ENCODE peak calls at places on chromosomes 6 and 20, in five cellular contexts. One of them, this sample, is unnamed.

GRCh38 chr6:134352786-134353480 is 35.0 kb upstream of the SGK1 start:
- DNase-seq in endothelial cell of umbilical vein: no peak
- DNase-seq in suprapubic skin: no peak
- DNase-seq in lower leg skin: no peak
- DNase-seq in Peyer's patch: no peak
- DNase-seq in this sample: no peak

GRCh38 chr6:95593025-95593424 is 15.7 kb downstream of the MANEA start:
- DNase-seq in endothelial cell of umbilical vein: no peak
- DNase-seq in suprapubic skin: no peak
- DNase-seq in lower leg skin: no peak
- DNase-seq in Peyer's patch: no peak
- DNase-seq in this sample: no peak

GRCh38 chr6:137823826-137824501 is 43.1 kb upstream of the TNFAIP3 start:
- DNase-seq in endothelial cell of umbilical vein: no peak
- DNase-seq in suprapubic skin: peak
- DNase-seq in lower leg skin: peak
- DNase-seq in Peyer's patch: peak
- DNase-seq in this sample: peak

GRCh38 chr6:13360671-13361540 is 32.6 kb upstream of the TBC1D7 start:
- DNase-seq in endothelial cell of umbilical vein: no peak
- DNase-seq in suprapubic skin: no peak
- DNase-seq in lower leg skin: no peak
- DNase-seq in Peyer's patch: no peak
- DNase-seq in this sample: peak

GRCh38 chr20:19361801-19362200 is 149.4 kb downstream of the SLC24A3 start:
- DNase-seq in endothelial cell of umbilical vein: no peak
- DNase-seq in suprapubic skin: no peak
- DNase-seq in lower leg skin: no peak
- DNase-seq in Peyer's patch: no peak
- DNase-seq in this sample: no peak

GRCh38 chr6:4567141-4567540 is 209.1 kb upstream of the CDYL start:
- DNase-seq in endothelial cell of umbilical vein: no peak
- DNase-seq in suprapubic skin: no peak
- DNase-seq in lower leg skin: no peak
- DNase-seq in Peyer's patch: no peak
- DNase-seq in this sample: no peak

GRCh38 chr6:138030872-138031271 is 76.3 kb downstream of the PERP start:
- DNase-seq in endothelial cell of umbilical vein: no peak
- DNase-seq in suprapubic skin: no peak
- DNase-seq in lower leg skin: no peak
- DNase-seq in Peyer's patch: no peak
- DNase-seq in this sample: no peak

GRCh38 chr6:169070506-169071176 is 183.0 kb downstream of the THBS2 start:
- DNase-seq in endothelial cell of umbilical vein: no peak
- DNase-seq in suprapubic skin: peak
- DNase-seq in lower leg skin: peak
- DNase-seq in Peyer's patch: peak
- DNase-seq in this sample: no peak

GRCh38 chr6:81105998-81106397 is 646.5 kb downstream of the TENT5A start:
- DNase-seq in endothelial cell of umbilical vein: no peak
- DNase-seq in suprapubic skin: no peak
- DNase-seq in lower leg skin: no peak
- DNase-seq in Peyer's patch: no peak
- DNase-seq in this sample: no peak

GRCh38 chr6:106749611-106750010 is 120.2 kb downstream of the QRSL1 start:
- DNase-seq in endothelial cell of umbilical vein: no peak
- DNase-seq in suprapubic skin: no peak
- DNase-seq in lower leg skin: no peak
- DNase-seq in Peyer's patch: no peak
- DNase-seq in this sample: no peak

GRCh38 chr6:137883400-137883888 is 16.4 kb downstream of the TNFAIP3 start:
- DNase-seq in endothelial cell of umbilical vein: peak
- DNase-seq in suprapubic skin: no peak
- DNase-seq in lower leg skin: no peak
- DNase-seq in Peyer's patch: no peak
- DNase-seq in this sample: no peak

GRCh38 chr6:5290500-5290899 is 29.2 kb downstream of the FARS2 start:
- DNase-seq in endothelial cell of umbilical vein: no peak
- DNase-seq in suprapubic skin: no peak
- DNase-seq in lower leg skin: no peak
- DNase-seq in Peyer's patch: no peak
- DNase-seq in this sample: no peak

GRCh38 chr20:51348866-51349265 is 193.7 kb downstream of the NFATC2 start:
- DNase-seq in endothelial cell of umbilical vein: no peak
- DNase-seq in suprapubic skin: no peak
- DNase-seq in lower leg skin: no peak
- DNase-seq in Peyer's patch: no peak
- DNase-seq in this sample: no peak

GRCh38 chr6:88165877-88166492 is at the start of gene CNR1:
- DNase-seq in endothelial cell of umbilical vein: peak
- DNase-seq in suprapubic skin: no peak
- DNase-seq in lower leg skin: no peak
- DNase-seq in Peyer's patch: peak
- DNase-seq in this sample: peak
- TF ChIP-seq POLR2A in endothelial cell of umbilical vein: no peak
- TF ChIP-seq POLR2A in suprapubic skin: peak
- TF ChIP-seq POLR2A in lower leg skin: no peak
- TF ChIP-seq POLR2A in Peyer's patch: no peak
- TF ChIP-seq POLR2A in this sample: no peak

GRCh38 chr6:44311767-44312166 is 1.4 kb downstream of the AARS2 start:
- DNase-seq in endothelial cell of umbilical vein: no peak
- DNase-seq in suprapubic skin: no peak
- DNase-seq in lower leg skin: no peak
- DNase-seq in Peyer's patch: no peak
- DNase-seq in this sample: no peak

GRCh38 chr6:44311304-44311703 is 1.8 kb downstream of the AARS2 start:
- DNase-seq in endothelial cell of umbilical vein: no peak
- DNase-seq in suprapubic skin: peak
- DNase-seq in lower leg skin: no peak
- DNase-seq in Peyer's patch: no peak
- DNase-seq in this sample: no peak

GRCh38 chr6:44310241-44310640 is 2.9 kb downstream of the AARS2 start:
- DNase-seq in endothelial cell of umbilical vein: no peak
- DNase-seq in suprapubic skin: peak
- DNase-seq in lower leg skin: no peak
- DNase-seq in Peyer's patch: no peak
- DNase-seq in this sample: no peak

GRCh38 chr6:44315506-44315905 is 2.4 kb upstream of the AARS2 start:
- DNase-seq in endothelial cell of umbilical vein: no peak
- DNase-seq in suprapubic skin: no peak
- DNase-seq in lower leg skin: no peak
- DNase-seq in Peyer's patch: no peak
- DNase-seq in this sample: no peak

GRCh38 chr6:44312901-44313788 is at the start of gene AARS2:
- DNase-seq in endothelial cell of umbilical vein: peak
- DNase-seq in suprapubic skin: peak
- DNase-seq in lower leg skin: peak
- DNase-seq in Peyer's patch: peak
- DNase-seq in this sample: peak
- TF ChIP-seq POLR2A in endothelial cell of umbilical vein: peak
- TF ChIP-seq POLR2A in suprapubic skin: peak
- TF ChIP-seq POLR2A in lower leg skin: no peak
- TF ChIP-seq POLR2A in Peyer's patch: peak
- TF ChIP-seq POLR2A in this sample: peak

GRCh38 chr20:15494841-15495240 is 1078.4 kb downstream of the KIF16B start:
- DNase-seq in endothelial cell of umbilical vein: no peak
- DNase-seq in suprapubic skin: no peak
- DNase-seq in lower leg skin: no peak
- DNase-seq in Peyer's patch: no peak
- DNase-seq in this sample: no peak

GRCh38 chr20:15496501-15497039 is 1076.7 kb downstream of the KIF16B start:
- DNase-seq in endothelial cell of umbilical vein: no peak
- DNase-seq in suprapubic skin: no peak
- DNase-seq in lower leg skin: no peak
- DNase-seq in Peyer's patch: no peak
- DNase-seq in this sample: no peak

GRCh38 chr20:15498926-15499325 is 1074.3 kb downstream of the KIF16B start:
- DNase-seq in endothelial cell of umbilical vein: no peak
- DNase-seq in suprapubic skin: no peak
- DNase-seq in lower leg skin: no peak
- DNase-seq in Peyer's patch: no peak
- DNase-seq in this sample: no peak
- TF ChIP-seq POLR2A in endothelial cell of umbilical vein: no peak
- TF ChIP-seq POLR2A in suprapubic skin: no peak
- TF ChIP-seq POLR2A in lower leg skin: no peak
- TF ChIP-seq POLR2A in Peyer's patch: no peak
- TF ChIP-seq POLR2A in this sample: no peak

GRCh38 chr6:15342114-15342513 is 96.2 kb downstream of the JARID2 start:
- DNase-seq in endothelial cell of umbilical vein: no peak
- DNase-seq in suprapubic skin: no peak
- DNase-seq in lower leg skin: no peak
- DNase-seq in Peyer's patch: no peak
- DNase-seq in this sample: peak
- TF ChIP-seq POLR2A in endothelial cell of umbilical vein: no peak
- TF ChIP-seq POLR2A in suprapubic skin: no peak
- TF ChIP-seq POLR2A in lower leg skin: no peak
- TF ChIP-seq POLR2A in Peyer's patch: no peak
- TF ChIP-seq POLR2A in this sample: no peak

GRCh38 chr20:31721408-31722332 is 998 bp downstream of the BCL2L1 start:
- DNase-seq in endothelial cell of umbilical vein: peak
- DNase-seq in suprapubic skin: no peak
- DNase-seq in lower leg skin: no peak
- DNase-seq in Peyer's patch: no peak
- DNase-seq in this sample: peak
- TF ChIP-seq POLR2A in endothelial cell of umbilical vein: peak
- TF ChIP-seq POLR2A in suprapubic skin: no peak
- TF ChIP-seq POLR2A in lower leg skin: no peak
- TF ChIP-seq POLR2A in Peyer's patch: no peak
- TF ChIP-seq POLR2A in this sample: no peak

GRCh38 chr6:21594427-21595264 is 1.1 kb downstream of the SOX4 start:
- DNase-seq in endothelial cell of umbilical vein: peak
- DNase-seq in suprapubic skin: peak
- DNase-seq in lower leg skin: peak
- DNase-seq in Peyer's patch: peak
- DNase-seq in this sample: peak

GRCh38 chr6:21592953-21593352 is 598 bp upstream of the SOX4 start:
- DNase-seq in endothelial cell of umbilical vein: no peak
- DNase-seq in suprapubic skin: no peak
- DNase-seq in lower leg skin: no peak
- DNase-seq in Peyer's patch: no peak
- DNase-seq in this sample: no peak

GRCh38 chr6:21595265-21595950 is 1.9 kb downstream of the SOX4 start:
- DNase-seq in endothelial cell of umbilical vein: no peak
- DNase-seq in suprapubic skin: peak
- DNase-seq in lower leg skin: peak
- DNase-seq in Peyer's patch: no peak
- DNase-seq in this sample: peak

GRCh38 chr6:21593927-21594421 is 423 bp downstream of the SOX4 start:
- DNase-seq in endothelial cell of umbilical vein: no peak
- DNase-seq in suprapubic skin: no peak
- DNase-seq in lower leg skin: no peak
- DNase-seq in Peyer's patch: peak
- DNase-seq in this sample: peak

DNA sequence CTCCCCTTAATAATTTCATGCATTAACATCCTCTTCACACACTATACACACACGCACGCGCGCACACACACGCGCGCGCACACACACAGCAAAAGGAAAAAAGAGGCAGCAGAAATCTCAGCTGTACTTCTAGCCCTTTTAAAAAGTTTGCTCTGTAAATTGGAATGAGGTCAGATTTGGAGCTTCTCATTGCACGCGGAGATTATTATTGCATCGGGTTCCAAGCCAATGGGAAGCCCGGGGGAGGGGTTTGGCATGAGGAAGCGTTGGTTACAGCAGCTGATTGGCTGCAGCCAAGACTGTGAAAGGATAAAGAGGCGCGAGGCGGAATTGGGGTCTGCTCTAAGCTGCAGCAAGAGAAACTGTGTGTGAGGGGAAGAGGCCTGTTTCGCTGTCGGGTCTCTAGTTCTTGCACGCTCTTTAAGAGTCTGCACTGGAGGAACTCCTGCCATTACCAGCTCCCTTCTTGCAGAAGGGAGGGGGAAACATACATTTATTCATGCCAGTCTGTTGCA is at the start of gene SOX4:
- DNase-seq in endothelial cell of umbilical vein: peak
- DNase-seq in suprapubic skin: peak
- DNase-seq in lower leg skin: peak
- DNase-seq in Peyer's patch: peak
- DNase-seq in this sample: peak
- TF ChIP-seq POLR2A in endothelial cell of umbilical vein: peak
- TF ChIP-seq POLR2A in suprapubic skin: peak
- TF ChIP-seq POLR2A in lower leg skin: peak
- TF ChIP-seq POLR2A in Peyer's patch: peak
- TF ChIP-seq POLR2A in this sample: no peak

GRCh38 chr6:99424022-99424421 is 1.1 kb downstream of the PNISR start:
- DNase-seq in endothelial cell of umbilical vein: no peak
- DNase-seq in suprapubic skin: no peak
- DNase-seq in lower leg skin: no peak
- DNase-seq in Peyer's patch: no peak
- DNase-seq in this sample: no peak

GRCh38 chr6:99426454-99426762 is 1.3 kb upstream of the PNISR start:
- DNase-seq in endothelial cell of umbilical vein: no peak
- DNase-seq in suprapubic skin: no peak
- DNase-seq in lower leg skin: no peak
- DNase-seq in Peyer's patch: no peak
- DNase-seq in this sample: no peak

GRCh38 chr6:99422912-99423311 is 2.2 kb downstream of the PNISR start:
- DNase-seq in endothelial cell of umbilical vein: no peak
- DNase-seq in suprapubic skin: no peak
- DNase-seq in lower leg skin: no peak
- DNase-seq in Peyer's patch: no peak
- DNase-seq in this sample: no peak

GRCh38 chr6:99425647-99426453 is 742 bp upstream of the PNISR start:
- DNase-seq in endothelial cell of umbilical vein: peak
- DNase-seq in suprapubic skin: peak
- DNase-seq in lower leg skin: peak
- DNase-seq in Peyer's patch: peak
- DNase-seq in this sample: peak

DNA sequence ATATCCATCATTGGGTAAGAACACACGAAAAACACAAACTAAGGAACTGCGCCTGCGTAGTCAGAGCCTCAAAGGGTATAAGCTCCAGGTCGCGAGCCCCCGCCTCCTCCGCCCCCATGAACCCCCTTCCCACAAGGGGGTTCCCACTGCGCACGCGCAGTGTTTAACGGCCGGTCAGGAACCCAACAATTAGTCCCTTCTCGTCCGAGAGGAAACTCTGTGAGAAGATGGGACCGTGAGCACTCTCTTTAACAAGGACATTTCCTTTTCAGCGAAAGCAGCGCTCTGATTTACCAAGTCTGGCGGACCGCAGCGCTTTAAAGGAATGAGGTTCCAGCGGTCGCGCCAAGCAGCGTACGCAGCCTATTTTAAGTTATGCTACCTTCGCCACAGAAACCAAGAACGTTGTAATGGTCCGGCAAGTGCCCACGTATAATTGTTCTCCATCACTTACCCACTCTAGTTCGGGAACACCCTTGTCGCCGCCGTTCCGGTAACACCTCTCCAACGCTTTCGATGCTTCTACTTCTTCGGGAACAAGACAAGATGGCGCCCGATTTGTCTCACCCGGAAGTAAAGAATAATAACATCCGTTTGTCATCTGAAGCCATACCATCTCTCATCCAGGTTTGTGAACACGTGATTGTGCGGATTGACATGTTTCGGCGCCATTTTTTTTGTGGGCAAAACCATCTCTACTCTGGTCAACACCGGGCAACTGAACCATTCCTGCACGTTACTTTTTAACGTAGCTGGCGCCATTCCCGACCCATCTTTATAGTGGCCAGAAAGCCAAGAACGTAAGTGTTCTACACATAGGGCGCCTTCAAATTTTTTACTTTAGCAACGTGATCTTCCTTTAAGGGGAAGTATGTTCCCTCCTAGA is at the start of gene PNISR:
- DNase-seq in endothelial cell of umbilical vein: peak
- DNase-seq in suprapubic skin: peak
- DNase-seq in lower leg skin: peak
- DNase-seq in Peyer's patch: peak
- DNase-seq in this sample: peak
- TF ChIP-seq POLR2A in endothelial cell of umbilical vein: peak
- TF ChIP-seq POLR2A in suprapubic skin: peak
- TF ChIP-seq POLR2A in lower leg skin: no peak
- TF ChIP-seq POLR2A in Peyer's patch: peak
- TF ChIP-seq POLR2A in this sample: peak